ENCODE peak calls at places on chromosomes 13 and 19, in four cellular contexts. One of them, this sample, is unnamed.

GRCh38 chr13:28045861-28046260 is 54.5 kb downstream of the FLT3 start:
- DNase-seq in K562: no peak
- DNase-seq in GM12878: no peak
- DNase-seq in HepG2: no peak
- DNase-seq in this sample: no peak

GRCh38 chr13:42924290-42924803 is 67.7 kb downstream of the EPSTI1 start:
- DNase-seq in K562: no peak
- DNase-seq in GM12878: no peak
- DNase-seq in HepG2: no peak
- DNase-seq in this sample: no peak

GRCh38 chr19:53365899-53366493 is 491 bp downstream of the ZNF525 start:
- DNase-seq in K562: no peak
- DNase-seq in GM12878: no peak
- DNase-seq in HepG2: peak
- DNase-seq in this sample: no peak

GRCh38 chr19:34481861-34482379 is 362 bp downstream of the WTIP start:
- DNase-seq in K562: no peak
- DNase-seq in GM12878: no peak
- DNase-seq in HepG2: no peak
- DNase-seq in this sample: peak

GRCh38 chr13:78460176-78460575 is 143.2 kb downstream of the POU4F1 start:
- DNase-seq in K562: no peak
- DNase-seq in GM12878: no peak
- DNase-seq in HepG2: no peak
- DNase-seq in this sample: no peak

GRCh38 chr13:42594577-42595571 is 20.9 kb downstream of the TNFSF11 start:
- DNase-seq in K562: peak
- DNase-seq in GM12878: peak
- DNase-seq in HepG2: peak
- DNase-seq in this sample: peak

GRCh38 chr19:46841458-46842083 is 9.1 kb downstream of the AP2S1 start:
- DNase-seq in K562: no peak
- DNase-seq in GM12878: no peak
- DNase-seq in HepG2: no peak
- DNase-seq in this sample: no peak

GRCh38 chr19:47228168-47228936 is 2.6 kb downstream of the BBC3 start:
- DNase-seq in K562: peak
- DNase-seq in GM12878: no peak
- DNase-seq in HepG2: peak
- DNase-seq in this sample: no peak

GRCh38 chr19:40229926-40230417 is 3.5 kb upstream of the CCNP start:
- DNase-seq in K562: no peak
- DNase-seq in GM12878: no peak
- DNase-seq in HepG2: no peak
- DNase-seq in this sample: no peak

GRCh38 chr19:10654610-10655456 is 687 bp downstream of the ILF3 start:
- DNase-seq in K562: peak
- DNase-seq in GM12878: no peak
- DNase-seq in HepG2: peak
- DNase-seq in this sample: peak

GRCh38 chr19:1671716-1672037 is 19.3 kb upstream of the TCF3 start:
- DNase-seq in K562: peak
- DNase-seq in GM12878: no peak
- DNase-seq in HepG2: no peak
- DNase-seq in this sample: no peak

GRCh38 chr13:99417151-99417820 is 84.0 kb upstream of the TM9SF2 start:
- DNase-seq in K562: no peak
- DNase-seq in GM12878: no peak
- DNase-seq in HepG2: no peak
- DNase-seq in this sample: no peak

GRCh38 chr19:5430237-5430636 is 25.0 kb upstream of the ZNRF4 start:
- DNase-seq in K562: peak
- DNase-seq in GM12878: no peak
- DNase-seq in HepG2: no peak
- DNase-seq in this sample: no peak

GRCh38 chr19:4744451-4745170 is 21.0 kb upstream of the DPP9 start:
- DNase-seq in K562: peak
- DNase-seq in GM12878: no peak
- DNase-seq in HepG2: no peak
- DNase-seq in this sample: no peak

GRCh38 chr19:38142176-38143035 is 81.6 kb downstream of the DPF1 start:
- DNase-seq in K562: peak
- DNase-seq in GM12878: no peak
- DNase-seq in HepG2: peak
- DNase-seq in this sample: peak

GRCh38 chr13:101202590-101202989 is 213.7 kb downstream of the NALCN start:
- DNase-seq in K562: no peak
- DNase-seq in GM12878: no peak
- DNase-seq in HepG2: no peak
- DNase-seq in this sample: peak

GRCh38 chr13:95862401-95862800 is 185.5 kb downstream of the DNAJC3 start:
- DNase-seq in K562: no peak
- DNase-seq in GM12878: no peak
- DNase-seq in HepG2: no peak
- DNase-seq in this sample: no peak

GRCh38 chr13:37473035-37473434 is 125.5 kb downstream of the POSTN start:
- DNase-seq in K562: peak
- DNase-seq in GM12878: no peak
- DNase-seq in HepG2: no peak
- DNase-seq in this sample: peak

GRCh38 chr19:50432658-50433057 is at the start of gene MYBPC2:
- DNase-seq in K562: peak
- DNase-seq in GM12878: no peak
- DNase-seq in HepG2: no peak
- DNase-seq in this sample: no peak

GRCh38 chr19:507286-508203 is at the start of gene TPGS1:
- DNase-seq in K562: peak
- DNase-seq in GM12878: no peak
- DNase-seq in HepG2: peak
- DNase-seq in this sample: peak

GRCh38 chr19:38433268-38433733 is at the start of gene RYR1:
- DNase-seq in K562: peak
- DNase-seq in GM12878: no peak
- DNase-seq in HepG2: no peak
- DNase-seq in this sample: no peak

GRCh38 chr19:54133312-54133956 is 4.1 kb upstream of the CNOT3 start:
- DNase-seq in K562: no peak
- DNase-seq in GM12878: no peak
- DNase-seq in HepG2: peak
- DNase-seq in this sample: no peak

GRCh38 chr13:99663185-99663825 is 162.0 kb downstream of the TM9SF2 start:
- DNase-seq in K562: no peak
- DNase-seq in GM12878: no peak
- DNase-seq in HepG2: no peak
- DNase-seq in this sample: no peak

GRCh38 chr19:40907968-40908735 is 26.1 kb upstream of the CYP2A7 start:
- DNase-seq in K562: peak
- DNase-seq in GM12878: no peak
- DNase-seq in HepG2: no peak
- DNase-seq in this sample: peak

GRCh38 chr19:18519962-18520847 is 1.7 kb downstream of the ELL start:
- DNase-seq in K562: no peak
- DNase-seq in GM12878: no peak
- DNase-seq in HepG2: peak
- DNase-seq in this sample: peak

GRCh38 chr19:35908977-35909683 is 1.0 kb upstream of the TYROBP start:
- DNase-seq in K562: no peak
- DNase-seq in GM12878: no peak
- DNase-seq in HepG2: no peak
- DNase-seq in this sample: no peak

GRCh38 chr13:101875091-101875490 is 422.6 kb downstream of the ITGBL1 start:
- DNase-seq in K562: no peak
- DNase-seq in GM12878: no peak
- DNase-seq in HepG2: no peak
- DNase-seq in this sample: no peak

GRCh38 chr13:74145249-74145970 is 11.2 kb upstream of the KLF12 start:
- DNase-seq in K562: no peak
- DNase-seq in GM12878: no peak
- DNase-seq in HepG2: no peak
- DNase-seq in this sample: no peak

DNA sequence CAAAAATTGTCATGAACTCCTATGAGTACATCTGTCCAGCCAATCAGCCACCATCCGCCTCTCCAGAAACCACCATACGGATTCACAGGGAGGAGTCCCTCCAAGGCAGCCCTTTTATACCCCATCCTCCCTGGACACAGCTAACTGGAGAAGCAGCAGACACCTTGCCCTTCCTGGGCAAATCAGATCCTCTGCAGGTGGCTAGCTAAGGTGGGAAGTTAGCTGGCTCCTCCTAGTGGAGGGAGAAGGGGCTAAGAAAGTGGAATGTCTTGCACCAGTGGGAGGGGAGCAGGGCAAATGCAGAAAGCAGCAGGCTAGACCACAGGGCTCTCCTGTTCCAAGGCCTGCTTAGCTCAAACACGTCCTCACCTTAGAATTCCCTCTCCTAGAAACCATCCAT is 46.2 kb upstream of the UQCRFS1 start:
- DNase-seq in K562: peak
- DNase-seq in GM12878: no peak
- DNase-seq in HepG2: no peak
- DNase-seq in this sample: no peak
- TF ChIP-seq TARDBP in K562: no peak
- TF ChIP-seq TARDBP in GM12878: no peak
- TF ChIP-seq TARDBP in HepG2: no peak
- TF ChIP-seq TARDBP in this sample: no peak

GRCh38 chr13:26497991-26498423 is 59.5 kb upstream of the WASF3 start:
- DNase-seq in K562: no peak
- DNase-seq in GM12878: no peak
- DNase-seq in HepG2: no peak
- DNase-seq in this sample: no peak

GRCh38 chr13:26495749-26496148 is 61.7 kb upstream of the WASF3 start:
- DNase-seq in K562: no peak
- DNase-seq in GM12878: no peak
- DNase-seq in HepG2: no peak
- DNase-seq in this sample: no peak

GRCh38 chr13:26500618-26501320 is 56.7 kb upstream of the WASF3 start:
- DNase-seq in K562: no peak
- DNase-seq in GM12878: no peak
- DNase-seq in HepG2: no peak
- DNase-seq in this sample: no peak

GRCh38 chr13:26499209-26499601 is 58.3 kb upstream of the WASF3 start:
- DNase-seq in K562: no peak
- DNase-seq in GM12878: no peak
- DNase-seq in HepG2: no peak
- DNase-seq in this sample: no peak

GRCh38 chr13:26498524-26499208 is 58.8 kb upstream of the WASF3 start:
- DNase-seq in K562: no peak
- DNase-seq in GM12878: no peak
- DNase-seq in HepG2: no peak
- DNase-seq in this sample: no peak
- TF ChIP-seq TARDBP in K562: no peak
- TF ChIP-seq TARDBP in GM12878: no peak
- TF ChIP-seq TARDBP in HepG2: no peak
- TF ChIP-seq TARDBP in this sample: no peak

GRCh38 chr19:13063461-13064091 is 39.1 kb downstream of the LYL1 start:
- DNase-seq in K562: no peak
- DNase-seq in GM12878: no peak
- DNase-seq in HepG2: no peak
- DNase-seq in this sample: no peak
- TF ChIP-seq TARDBP in K562: no peak
- TF ChIP-seq TARDBP in GM12878: no peak
- TF ChIP-seq TARDBP in HepG2: no peak
- TF ChIP-seq TARDBP in this sample: no peak

DNA sequence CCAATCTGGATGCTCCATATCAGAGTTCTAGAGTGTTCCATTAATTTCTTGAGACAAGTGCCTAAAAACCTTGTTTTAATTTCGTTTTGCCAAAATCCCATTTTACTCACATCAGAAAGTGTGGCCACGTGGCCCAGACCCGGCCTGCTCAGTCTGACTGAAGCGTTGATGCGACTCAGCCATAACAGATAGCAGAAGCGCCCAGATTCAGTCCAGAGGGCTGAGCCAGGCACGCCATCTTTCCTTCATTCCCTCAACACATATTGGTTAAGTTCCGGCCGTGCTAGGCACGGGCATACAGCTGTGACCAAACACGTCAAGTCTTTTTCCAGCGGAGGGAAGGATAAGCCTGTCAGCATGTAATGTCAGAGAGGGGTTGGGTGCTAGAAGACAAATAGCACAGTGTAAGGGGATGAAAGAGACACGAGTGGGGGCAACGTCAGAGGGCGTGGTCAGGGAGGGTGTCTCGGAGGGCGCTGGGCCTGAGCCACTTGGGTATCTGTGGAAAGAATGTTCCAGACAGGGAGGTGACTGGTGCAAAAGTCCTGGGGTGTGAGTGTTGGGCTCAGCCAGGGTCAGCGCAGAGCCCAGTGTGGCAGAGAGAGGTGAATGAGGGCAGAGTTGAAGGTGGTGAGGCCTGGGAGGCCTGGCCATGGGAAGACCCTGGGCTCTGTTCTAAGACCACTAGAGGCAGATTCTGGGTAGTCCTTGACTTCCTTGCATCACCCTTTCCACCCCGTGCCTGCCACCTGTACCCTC is 3.1 kb downstream of the F10 start:
- DNase-seq in K562: no peak
- DNase-seq in GM12878: no peak
- DNase-seq in HepG2: no peak
- DNase-seq in this sample: no peak
- TF ChIP-seq TARDBP in K562: no peak
- TF ChIP-seq TARDBP in GM12878: no peak
- TF ChIP-seq TARDBP in HepG2: no peak
- TF ChIP-seq TARDBP in this sample: no peak

This sample was measured in HEK293T.